ENCODE peak calls at places on chromosomes 7 and 10, in four cellular contexts. One of them, this sample, is unnamed.

GRCh38 chr10:95906675-95907453 is 911 bp upstream of the CC2D2B start:
- DNase-seq in fibroblast of lung: peak
- DNase-seq in caudate nucleus: no peak
- DNase-seq in WTC11: peak
- DNase-seq in this sample: peak

GRCh38 chr10:114458955-114459354 is 54.7 kb upstream of the AFAP1L2 start:
- DNase-seq in WTC11: peak
- DNase-seq in caudate nucleus: no peak
- DNase-seq in fibroblast of lung: peak
- DNase-seq in this sample: no peak

GRCh38 chr7:90540406-90540805 is 55.7 kb upstream of the CDK14 start:
- DNase-seq in WTC11: no peak
- DNase-seq in caudate nucleus: no peak
- DNase-seq in fibroblast of lung: no peak
- DNase-seq in this sample: no peak

GRCh38 chr10:117464176-117464575 is 78.4 kb upstream of the EMX2 start:
- DNase-seq in caudate nucleus: no peak
- DNase-seq in WTC11: no peak
- DNase-seq in fibroblast of lung: no peak
- DNase-seq in this sample: peak

GRCh38 chr10:117662126-117662525 is 119.6 kb downstream of the EMX2 start:
- DNase-seq in caudate nucleus: no peak
- DNase-seq in WTC11: no peak
- DNase-seq in fibroblast of lung: no peak
- DNase-seq in this sample: no peak

GRCh38 chr7:92768501-92769360 is 67.6 kb downstream of the CDK6 start:
- DNase-seq in fibroblast of lung: no peak
- DNase-seq in caudate nucleus: no peak
- DNase-seq in WTC11: no peak
- DNase-seq in this sample: peak

GRCh38 chr10:1660386-1660785 is 76.9 kb downstream of the ADARB2 start:
- DNase-seq in fibroblast of lung: no peak
- DNase-seq in caudate nucleus: no peak
- DNase-seq in WTC11: no peak
- DNase-seq in this sample: no peak

GRCh38 chr7:99473315-99473596 is 566 bp downstream of the ZNF789 start:
- DNase-seq in WTC11: no peak
- DNase-seq in caudate nucleus: no peak
- DNase-seq in fibroblast of lung: peak
- DNase-seq in this sample: peak

GRCh38 chr10:72083234-72084093 is 4.9 kb downstream of the SPOCK2 start:
- DNase-seq in caudate nucleus: no peak
- DNase-seq in WTC11: no peak
- DNase-seq in fibroblast of lung: no peak
- DNase-seq in this sample: peak

GRCh38 chr7:70238171-70238575 is 639.9 kb downstream of the AUTS2 start:
- DNase-seq in WTC11: no peak
- DNase-seq in caudate nucleus: no peak
- DNase-seq in fibroblast of lung: no peak
- DNase-seq in this sample: no peak

GRCh38 chr10:15180736-15181135 is 12.2 kb upstream of the NMT2 start:
- DNase-seq in caudate nucleus: no peak
- DNase-seq in fibroblast of lung: no peak
- DNase-seq in WTC11: no peak
- DNase-seq in this sample: no peak

GRCh38 chr7:127486654-127487053 is 94.1 kb upstream of the ZNF800 start:
- DNase-seq in WTC11: no peak
- DNase-seq in caudate nucleus: no peak
- DNase-seq in fibroblast of lung: no peak
- DNase-seq in this sample: no peak

GRCh38 chr10:89662596-89662995 is 17.6 kb upstream of the PANK1 start:
- DNase-seq in WTC11: no peak
- DNase-seq in fibroblast of lung: no peak
- DNase-seq in caudate nucleus: no peak
- DNase-seq in this sample: no peak

GRCh38 chr7:94803821-94804220 is 103.6 kb upstream of the PPP1R9A start:
- DNase-seq in caudate nucleus: no peak
- DNase-seq in WTC11: no peak
- DNase-seq in fibroblast of lung: no peak
- DNase-seq in this sample: no peak

GRCh38 chr7:80660939-80661338 is 22.5 kb downstream of the CD36 start:
- DNase-seq in WTC11: no peak
- DNase-seq in fibroblast of lung: no peak
- DNase-seq in caudate nucleus: no peak
- DNase-seq in this sample: no peak

GRCh38 chr7:18290223-18290622 is 205.3 kb upstream of the HDAC9 start:
- DNase-seq in caudate nucleus: no peak
- DNase-seq in WTC11: no peak
- DNase-seq in fibroblast of lung: no peak
- DNase-seq in this sample: no peak

GRCh38 chr7:8149222-8149621 is 112.7 kb downstream of the ICA1 start:
- DNase-seq in WTC11: no peak
- DNase-seq in fibroblast of lung: peak
- DNase-seq in caudate nucleus: no peak
- DNase-seq in this sample: no peak

GRCh38 chr7:31735991-31736982 is 49.3 kb downstream of the PPP1R17 start:
- DNase-seq in fibroblast of lung: peak
- DNase-seq in caudate nucleus: peak
- DNase-seq in WTC11: peak
- DNase-seq in this sample: peak

GRCh38 chr10:24811906-24812305 is 88.2 kb upstream of the ARHGAP21 start:
- DNase-seq in caudate nucleus: peak
- DNase-seq in fibroblast of lung: no peak
- DNase-seq in WTC11: no peak
- DNase-seq in this sample: peak

GRCh38 chr7:157461805-157462771 is 125.3 kb downstream of the DNAJB6 start:
- DNase-seq in caudate nucleus: no peak
- DNase-seq in WTC11: no peak
- DNase-seq in fibroblast of lung: no peak
- DNase-seq in this sample: no peak

GRCh38 chr10:51074238-51075028 is at the start of gene PRKG1:
- DNase-seq in fibroblast of lung: peak
- DNase-seq in caudate nucleus: no peak
- DNase-seq in WTC11: peak
- DNase-seq in this sample: peak

GRCh38 chr7:14936530-14936929 is 34.0 kb upstream of the DGKB start:
- DNase-seq in WTC11: no peak
- DNase-seq in fibroblast of lung: peak
- DNase-seq in caudate nucleus: no peak
- DNase-seq in this sample: no peak

GRCh38 chr7:35753761-35754603 is 46.9 kb upstream of the SEPTIN7 start:
- DNase-seq in caudate nucleus: no peak
- DNase-seq in fibroblast of lung: peak
- DNase-seq in WTC11: no peak
- DNase-seq in this sample: no peak

GRCh38 chr10:20048161-20048560 is 231.9 kb downstream of the PLXDC2 start:
- DNase-seq in WTC11: no peak
- DNase-seq in fibroblast of lung: no peak
- DNase-seq in caudate nucleus: no peak
- DNase-seq in this sample: no peak

GRCh38 chr10:119421887-119422684 is 120.4 kb downstream of the RGS10 start:
- DNase-seq in caudate nucleus: no peak
- DNase-seq in fibroblast of lung: peak
- DNase-seq in WTC11: no peak
- DNase-seq in this sample: no peak

GRCh38 chr7:133839129-133839528 is 288.0 kb upstream of the LRGUK start:
- DNase-seq in WTC11: no peak
- DNase-seq in fibroblast of lung: no peak
- DNase-seq in caudate nucleus: no peak
- DNase-seq in this sample: no peak

GRCh38 chr10:103930881-103931280 is 12.9 kb upstream of the STN1 start:
- DNase-seq in WTC11: no peak
- DNase-seq in caudate nucleus: no peak
- DNase-seq in fibroblast of lung: no peak
- DNase-seq in this sample: no peak

GRCh38 chr7:73557397-73558257 is at the start of gene BCL7B:
- DNase-seq in caudate nucleus: peak
- DNase-seq in WTC11: peak
- DNase-seq in fibroblast of lung: peak
- DNase-seq in this sample: peak

GRCh38 chr10:57952741-57953140 is 315.0 kb downstream of the IPMK start:
- DNase-seq in fibroblast of lung: peak
- DNase-seq in caudate nucleus: no peak
- DNase-seq in WTC11: no peak
- DNase-seq in this sample: no peak

GRCh38 chr7:98870071-98870651 is 347 bp upstream of the TMEM130 start:
- DNase-seq in caudate nucleus: peak
- DNase-seq in WTC11: peak
- DNase-seq in fibroblast of lung: peak
- DNase-seq in this sample: peak

This sample was measured in G401.